ENCODE peak calls at places on chromosomes 3 and 15, in four cellular contexts. F is HepG2, V is GM12878, M is K562. I is an unnamed sample.

GRCh38 chr3:98921957-98922356 is 20.5 kb upstream of the DCBLD2 start:
- DNase-seq in F (no peak), V (no peak), M (no peak), I (no peak)

GRCh38 chr15:81897011-81897677 is 148.7 kb downstream of the MEX3B start:
- DNase-seq in F (no peak), V (no peak), M (no peak), I (no peak)

GRCh38 chr15:45021331-45021730 is 1.7 kb upstream of the SORD start:
- DNase-seq in F (no peak), V (no peak), M (no peak), I (no peak)

GRCh38 chr3:46461971-46462910 is 2.5 kb downstream of the LTF start:
- DNase-seq in F (no peak), V (no peak), M (peak; percentile 14), I (no peak)

GRCh38 chr15:25901841-25902610 is 38.9 kb upstream of the ATP10A start:
- DNase-seq in F (no peak), V (no peak), M (no peak), I (no peak)

GRCh38 chr3:99126291-99126690 is 224.8 kb upstream of the DCBLD2 start:
- DNase-seq in F (no peak), V (no peak), M (no peak), I (no peak)

GRCh38 chr3:15305366-15305844 is 27.0 kb downstream of the SH3BP5 start:
- DNase-seq in F (no peak), V (no peak), M (peak; percentile 97), I (peak; percentile 64)

GRCh38 chr3:128416578-128417150 is 50.0 kb downstream of the DNAJB8 start:
- DNase-seq in F (peak; percentile 78), V (no peak), M (peak; percentile 90), I (peak; percentile 36)

GRCh38 chr3:173257797-173258196 is 116.8 kb upstream of the SPATA16 start:
- DNase-seq in F (no peak), V (no peak), M (no peak), I (no peak)

GRCh38 chr15:75149911-75150709 is 51.6 kb upstream of the C15orf39 start:
- DNase-seq in F (no peak), V (no peak), M (peak; percentile 70), I (no peak)

GRCh38 chr3:98994128-98994762 is 92.8 kb upstream of the DCBLD2 start:
- DNase-seq in F (peak; percentile 34), V (no peak), M (peak; percentile 23), I (peak; percentile 17)

GRCh38 chr15:62068071-62068786 is 1.5 kb downstream of the C2CD4A start:
- DNase-seq in F (peak; percentile 25), V (no peak), M (peak; percentile 57), I (peak; percentile 9)

GRCh38 chr3:38519651-38520050 is 23.5 kb downstream of the EXOG start:
- DNase-seq in F (no peak), V (no peak), M (peak; percentile 51), I (no peak)

GRCh38 chr3:45906681-45907220 is 20.4 kb downstream of the CCR9 start:
- DNase-seq in F (peak; percentile 8), V (no peak), M (peak; percentile 60), I (peak; percentile 33)

GRCh38 chr3:179729981-179730380 is 77.1 kb downstream of the USP13 start:
- DNase-seq in F (no peak), V (no peak), M (no peak), I (no peak)

GRCh38 chr3:133930341-133930933 is 34.8 kb upstream of the RAB6B start:
- DNase-seq in F (peak; percentile 25), V (no peak), M (peak; percentile 53), I (peak; percentile 42)

GRCh38 chr15:36737430-36737891 is 158.0 kb downstream of the CDIN1 start:
- DNase-seq in F (no peak), V (no peak), M (no peak), I (no peak)

GRCh38 chr3:3800076-3800448 is 831 bp downstream of the LRRN1 start:
- DNase-seq in F (no peak), V (no peak), M (no peak), I (no peak)

GRCh38 chr15:73617310-73617709 is 15.9 kb downstream of the NPTN start:
- DNase-seq in F (no peak), V (no peak), M (no peak), I (no peak)

GRCh38 chr15:34699968-34700640 is 54.7 kb downstream of the GJD2 start:
- DNase-seq in F (no peak), V (no peak), M (no peak), I (no peak)

GRCh38 chr15:45635763-45636292 is 999 bp downstream of the SQOR start:
- DNase-seq in F (no peak), V (no peak), M (no peak), I (no peak)

GRCh38 chr3:62088472-62089104 is 284.8 kb downstream of the FEZF2 start:
- DNase-seq in F (no peak), V (no peak), M (no peak), I (no peak)

GRCh38 chr3:113140876-113141275 is 70.5 kb upstream of the BOC start:
- DNase-seq in F (no peak), V (no peak), M (no peak), I (no peak)

GRCh38 chr3:194321666-194322640 is 29.2 kb downstream of the CPN2 start:
- DNase-seq in F (no peak), V (no peak), M (no peak), I (no peak)

GRCh38 chr3:151145713-151146070 is 57.3 kb downstream of the GPR171 start:
- DNase-seq in F (no peak), V (no peak), M (no peak), I (no peak)

GRCh38 chr3:43852066-43852465 is 161.3 kb downstream of the ABHD5 start:
- DNase-seq in F (no peak), V (no peak), M (no peak), I (no peak)

GRCh38 chr3:69738291-69738690 is 973 bp upstream of the MITF start:
- DNase-seq in F (no peak), V (no peak), M (peak; percentile 41), I (no peak)

GRCh38 chr3:49787182-49787464 is 781 bp upstream of the IP6K1 start:
- DNase-seq in F (no peak), V (no peak), M (peak; percentile 37), I (no peak)

GRCh38 chr3:57852896-57853295 is 96.8 kb downstream of the SLMAP start:
- DNase-seq in F (peak; percentile 9), V (no peak), M (no peak), I (no peak)

GRCh38 chr3:55490194-55490913 is 3.2 kb upstream of the WNT5A start:
- DNase-seq in F (no peak), V (no peak), M (no peak), I (no peak)

GRCh38 chr3:141840737-141841544 is 35.5 kb upstream of the ATP1B3 start:
- DNase-seq in F (no peak), V (no peak), M (no peak), I (no peak)

GRCh38 chr3:178396318-178396717 is 139.9 kb upstream of the KCNMB2 start:
- DNase-seq in F (no peak), V (no peak), M (no peak), I (no peak)

GRCh38 chr3:123620338-123620737 is 35.5 kb upstream of the HACD2 start:
- DNase-seq in F (peak; percentile 54), V (no peak), M (no peak), I (no peak)

GRCh38 chr15:74793135-74794028 is 11.5 kb downstream of the CSK start:
- DNase-seq in F (no peak), V (no peak), M (no peak), I (no peak)

GRCh38 chr3:25572336-25572735 is 92.4 kb downstream of the TOP2B start:
- DNase-seq in F (no peak), V (no peak), M (no peak), I (no peak)

GRCh38 chr3:25573386-25574171 is 91.1 kb downstream of the TOP2B start:
- DNase-seq in F (no peak), V (no peak), M (no peak), I (no peak)

GRCh38 chr3:25571285-25571684 is 93.4 kb downstream of the TOP2B start:
- DNase-seq in F (no peak), V (no peak), M (no peak), I (no peak)

GRCh38 chr3:25574172-25574765 is 90.4 kb downstream of the TOP2B start:
- DNase-seq in F (no peak), V (no peak), M (no peak), I (no peak)

GRCh38 chr3:25572919-25573385 is 91.8 kb downstream of the TOP2B start:
- DNase-seq in F (no peak), V (no peak), M (no peak), I (no peak)
- TF ChIP-seq FOXK2 in F (no peak), V (no peak), M (no peak), I (no peak)

DNA sequence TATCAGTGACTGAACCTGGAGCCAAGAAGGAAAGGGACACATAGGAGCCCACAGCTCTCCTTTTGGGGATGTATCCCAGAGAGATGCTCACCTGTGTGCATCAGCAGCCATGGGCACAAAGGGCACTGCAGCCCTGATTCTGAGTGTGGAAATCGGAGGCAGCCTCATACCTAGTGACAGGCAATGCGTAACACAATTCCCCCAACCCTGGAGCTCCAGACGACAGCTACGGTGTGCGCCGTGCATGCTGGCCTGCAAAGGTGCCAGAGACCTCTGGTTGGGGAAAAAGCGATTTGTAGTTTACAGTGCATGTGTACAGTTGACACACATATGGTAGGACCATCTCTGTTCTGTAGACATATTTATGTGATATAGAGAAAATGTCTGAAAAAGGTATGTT is 59.0 kb upstream of the PLXNA1 start:
- DNase-seq in F (no peak), V (no peak), M (no peak), I (no peak)
- TF ChIP-seq BHLHE40 in F (no peak), V (no peak), M (no peak), I (no peak)

GRCh38 chr15:69080203-69080957 is 65.9 kb downstream of the NOX5 start:
- DNase-seq in F (no peak), V (no peak), M (no peak), I (peak; percentile 34)
- TF ChIP-seq FOXM1 in F (no peak), V (no peak), M (no peak), I (no peak)

GRCh38 chr3:182970811-182971418 is 9.4 kb downstream of the DCUN1D1 start:
- DNase-seq in F (peak; percentile 29), V (no peak), M (no peak), I (no peak)
- TF ChIP-seq FOXK2 in F (no peak), V (no peak), M (no peak), I (no peak)

DNA sequence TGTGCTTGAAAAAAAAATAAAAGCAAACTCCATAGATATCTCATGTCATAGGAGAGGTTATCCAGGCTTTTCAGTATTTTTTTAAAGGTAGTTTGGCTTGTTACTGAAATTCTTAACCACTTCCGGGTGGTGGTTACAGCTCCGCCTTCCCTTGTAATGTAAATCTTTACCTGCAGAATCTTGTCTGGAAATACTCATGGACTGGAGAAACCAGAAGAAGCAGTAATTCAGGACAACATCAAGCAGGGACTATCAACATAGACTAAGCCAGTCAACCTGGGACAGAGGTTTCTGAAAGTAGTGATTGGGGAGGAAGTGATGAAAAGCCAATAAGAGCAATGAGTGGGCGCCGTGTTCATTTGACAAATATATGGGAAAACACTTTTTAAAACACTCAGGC is 78.9 kb upstream of the SKOR1 start:
- DNase-seq in F (no peak), V (no peak), M (no peak), I (no peak)
- TF ChIP-seq BHLHE40 in F (no peak), V (no peak), M (no peak), I (no peak)

DNA sequence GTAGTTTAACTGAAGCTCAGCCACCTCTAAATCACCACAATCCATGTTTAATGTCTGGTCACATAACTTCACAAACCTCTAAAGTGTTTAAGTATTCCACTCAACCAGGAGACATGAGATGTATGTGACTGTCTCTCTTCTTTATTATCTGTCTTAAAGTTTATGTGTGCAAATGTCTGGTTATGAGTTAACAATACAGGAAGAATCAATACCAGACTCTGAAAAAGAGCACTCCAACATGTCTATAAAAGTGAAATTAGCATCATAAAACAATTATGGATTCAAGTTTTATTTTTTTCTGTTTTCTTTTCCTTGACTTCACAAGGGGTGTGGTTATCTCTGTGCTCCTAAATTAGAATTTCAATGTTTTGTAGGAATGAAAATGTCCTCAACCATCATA is 44.8 kb upstream of the AGBL1 start:
- DNase-seq in F (no peak), V (no peak), M (no peak), I (no peak)
- TF ChIP-seq FOXM1 in F (no peak), V (no peak), M (no peak), I (no peak)